ENCODE peak calls at places on chromosome 7, in five cellular contexts. One of them, this sample, is unnamed.

GRCh38 chr7:131111081-131111576 is 216.5 kb upstream of the MKLN1 start:
- DNase-seq in HCT116: no peak
- DNase-seq in K562: peak; percentile 53
- DNase-seq in SK-N-SH: peak; percentile 34
- DNase-seq in HepG2: no peak
- DNase-seq in this sample: no peak

GRCh38 chr7:31122649-31123058 is 70.5 kb downstream of the ADCYAP1R1 start:
- DNase-seq in HCT116: peak; percentile 79
- DNase-seq in K562: peak; percentile 75
- DNase-seq in SK-N-SH: peak; percentile 74
- DNase-seq in HepG2: peak; percentile 45
- DNase-seq in this sample: no peak

GRCh38 chr7:38222481-38223096 is 44.5 kb downstream of the STARD3NL start:
- DNase-seq in HCT116: peak; percentile 34
- DNase-seq in K562: peak; percentile 73
- DNase-seq in SK-N-SH: peak; percentile 50
- DNase-seq in HepG2: peak; percentile 51
- DNase-seq in this sample: peak; percentile 34

GRCh38 chr7:158313931-158314330 is 273.7 kb downstream of the PTPRN2 start:
- DNase-seq in HCT116: no peak
- DNase-seq in K562: no peak
- DNase-seq in SK-N-SH: no peak
- DNase-seq in HepG2: no peak
- DNase-seq in this sample: no peak

GRCh38 chr7:30136743-30137485 is 2.1 kb downstream of the MTURN start:
- DNase-seq in HCT116: no peak
- DNase-seq in K562: no peak
- DNase-seq in SK-N-SH: no peak
- DNase-seq in HepG2: no peak
- DNase-seq in this sample: no peak

GRCh38 chr7:111756687-111757178 is 194.4 kb upstream of the IMMP2L start:
- DNase-seq in HCT116: no peak
- DNase-seq in K562: no peak
- DNase-seq in SK-N-SH: no peak
- DNase-seq in HepG2: no peak
- DNase-seq in this sample: no peak

GRCh38 chr7:75732764-75733630 is 5.7 kb downstream of the HIP1 start:
- DNase-seq in HCT116: peak; percentile 22
- DNase-seq in K562: peak; percentile 57
- DNase-seq in SK-N-SH: peak; percentile 35
- DNase-seq in HepG2: no peak
- DNase-seq in this sample: no peak

GRCh38 chr7:82050134-82050533 is 280.3 kb upstream of the HGF start:
- DNase-seq in HCT116: peak; percentile 59
- DNase-seq in K562: no peak
- DNase-seq in SK-N-SH: no peak
- DNase-seq in HepG2: peak; percentile 3
- DNase-seq in this sample: no peak

GRCh38 chr7:87712571-87712970 is 84.4 kb downstream of the RUNDC3B start:
- DNase-seq in HCT116: no peak
- DNase-seq in K562: no peak
- DNase-seq in SK-N-SH: no peak
- DNase-seq in HepG2: no peak
- DNase-seq in this sample: no peak

GRCh38 chr7:119665791-119666190 is 607.2 kb upstream of the KCND2 start:
- DNase-seq in HCT116: no peak
- DNase-seq in K562: no peak
- DNase-seq in SK-N-SH: no peak
- DNase-seq in HepG2: no peak
- DNase-seq in this sample: no peak

GRCh38 chr7:74373536-74373935 is 80.2 kb upstream of the GTF2IRD1 start:
- DNase-seq in HCT116: no peak
- DNase-seq in K562: no peak
- DNase-seq in SK-N-SH: no peak
- DNase-seq in HepG2: no peak
- DNase-seq in this sample: no peak
- TF ChIP-seq REST in HCT116: no peak
- TF ChIP-seq REST in K562: no peak
- TF ChIP-seq REST in SK-N-SH: no peak
- TF ChIP-seq REST in HepG2: no peak
- TF ChIP-seq REST in this sample: no peak

GRCh38 chr7:42170724-42171123 is 66.3 kb downstream of the GLI3 start:
- DNase-seq in HCT116: no peak
- DNase-seq in K562: no peak
- DNase-seq in SK-N-SH: no peak
- DNase-seq in HepG2: no peak
- DNase-seq in this sample: no peak

GRCh38 chr7:42168512-42168911 is 68.5 kb downstream of the GLI3 start:
- DNase-seq in HCT116: no peak
- DNase-seq in K562: no peak
- DNase-seq in SK-N-SH: no peak
- DNase-seq in HepG2: no peak
- DNase-seq in this sample: no peak

GRCh38 chr7:42175834-42176745 is 60.9 kb downstream of the GLI3 start:
- DNase-seq in HCT116: no peak
- DNase-seq in K562: no peak
- DNase-seq in SK-N-SH: no peak
- DNase-seq in HepG2: no peak
- DNase-seq in this sample: no peak

GRCh38 chr7:42174391-42174848 is 62.6 kb downstream of the GLI3 start:
- DNase-seq in HCT116: no peak
- DNase-seq in K562: no peak
- DNase-seq in SK-N-SH: no peak
- DNase-seq in HepG2: no peak
- DNase-seq in this sample: no peak
- H3K9ac ChIP-seq in HCT116: no peak overlapping the region
- H3K9ac ChIP-seq in K562: no peak overlapping the region
- H3K9ac ChIP-seq in SK-N-SH: no peak overlapping the region
- H3K9ac ChIP-seq in HepG2: no peak overlapping the region
- H3K9ac ChIP-seq in this sample: no peak overlapping the region

DNA sequence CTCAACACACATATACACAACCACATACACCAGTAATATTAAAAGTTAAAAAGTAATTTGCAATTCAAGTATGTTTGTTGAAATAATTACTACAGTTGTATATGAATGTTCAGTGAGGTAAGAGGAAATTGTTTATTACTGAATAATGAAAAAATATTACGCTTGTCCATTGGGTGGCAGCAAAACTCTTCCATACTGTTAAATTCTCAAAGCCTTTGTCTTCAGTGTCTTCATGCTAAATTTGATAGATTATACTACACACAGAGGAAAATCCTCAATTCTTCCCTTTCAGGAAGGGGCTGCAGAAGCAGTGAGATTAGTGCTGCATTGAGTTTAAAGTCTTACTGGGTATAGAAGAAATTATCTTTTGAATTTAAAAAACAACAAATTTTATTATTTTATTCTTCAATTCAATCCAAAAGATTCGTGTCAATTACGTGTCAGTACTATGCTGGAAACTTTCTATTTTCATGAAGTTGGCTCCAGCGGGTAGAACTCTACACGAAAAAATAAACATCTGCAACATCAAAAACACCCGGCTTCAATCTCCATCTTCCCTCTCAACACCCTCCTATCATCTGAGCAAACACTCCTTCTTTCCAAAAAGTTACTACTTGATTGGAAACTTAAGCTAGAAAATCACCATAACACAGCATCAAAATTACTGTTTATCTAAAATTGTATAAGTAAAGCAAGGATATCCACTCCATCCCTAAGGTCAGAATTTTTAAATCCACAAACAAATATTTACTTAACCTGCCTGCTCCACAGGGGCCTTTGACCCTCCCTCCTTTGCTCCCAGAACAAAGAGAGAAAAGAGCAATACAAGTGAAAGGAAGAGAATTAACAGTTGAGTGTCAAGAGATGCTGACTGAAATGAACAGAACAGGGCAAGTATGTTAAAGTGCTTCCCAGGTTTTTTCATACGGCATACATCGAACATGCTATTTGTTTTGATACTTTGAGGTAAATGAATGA is 37.0 kb upstream of the TES start:
- DNase-seq in HCT116: peak; percentile 55
- DNase-seq in K562: peak; percentile 72
- DNase-seq in SK-N-SH: peak; percentile 38
- DNase-seq in HepG2: peak; percentile 77
- DNase-seq in this sample: no peak
- TF ChIP-seq REST in HCT116: no peak
- TF ChIP-seq REST in K562: no peak
- TF ChIP-seq REST in SK-N-SH: no peak
- TF ChIP-seq REST in HepG2: peak; percentile 71
- TF ChIP-seq REST in this sample: no peak

GRCh38 chr7:128108129-128108528 is 76.9 kb upstream of the LRRC4 start:
- DNase-seq in HCT116: no peak
- DNase-seq in K562: no peak
- DNase-seq in SK-N-SH: peak; percentile 77
- DNase-seq in HepG2: no peak
- DNase-seq in this sample: no peak
- H3K9ac ChIP-seq in HCT116: no peak overlapping the region
- H3K9ac ChIP-seq in K562: no peak overlapping the region
- H3K9ac ChIP-seq in SK-N-SH: no peak overlapping the region
- H3K9ac ChIP-seq in HepG2: no peak overlapping the region
- H3K9ac ChIP-seq in this sample: no peak overlapping the region

GRCh38 chr7:50653116-50653854 is 88.1 kb upstream of the DDC start:
- DNase-seq in HCT116: no peak
- DNase-seq in K562: no peak
- DNase-seq in SK-N-SH: no peak
- DNase-seq in HepG2: peak; percentile 8
- DNase-seq in this sample: no peak
- TF ChIP-seq REST in HCT116: no peak
- TF ChIP-seq REST in K562: no peak
- TF ChIP-seq REST in SK-N-SH: no peak
- TF ChIP-seq REST in HepG2: no peak
- TF ChIP-seq REST in this sample: no peak

DNA sequence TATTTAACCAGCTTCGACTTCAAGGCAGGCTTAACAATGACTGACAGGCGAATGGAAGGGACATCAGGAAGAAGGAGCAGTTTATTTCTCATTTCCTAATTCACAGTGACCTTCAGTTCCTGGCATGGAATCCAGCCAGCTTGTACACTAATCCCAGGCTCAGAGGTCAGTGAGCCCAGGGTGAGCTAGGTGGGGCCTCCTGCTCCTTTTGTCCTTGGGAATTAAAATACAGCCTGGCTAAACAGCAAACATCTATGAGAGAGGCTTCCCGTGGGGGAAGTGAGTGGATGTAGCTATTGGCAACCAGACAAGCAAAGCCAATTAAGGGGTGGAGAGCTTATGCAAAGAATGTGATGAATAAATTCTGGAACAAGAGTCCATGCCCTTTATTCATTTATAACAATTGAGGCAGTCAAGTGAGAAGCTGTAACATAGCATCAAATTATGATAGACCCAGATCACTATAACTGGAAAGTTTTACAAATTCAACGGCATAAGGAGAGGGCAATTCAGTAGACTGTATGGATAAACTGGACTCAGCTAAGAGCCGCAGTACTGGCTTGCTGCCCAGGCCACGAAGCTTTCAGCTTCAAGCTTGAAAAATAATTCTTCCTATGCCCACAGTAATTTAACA is 57.1 kb downstream of the STK17A start:
- DNase-seq in HCT116: no peak
- DNase-seq in K562: no peak
- DNase-seq in SK-N-SH: no peak
- DNase-seq in HepG2: peak; percentile 98
- DNase-seq in this sample: no peak
- H3K9ac ChIP-seq in HCT116: no peak overlapping the region
- H3K9ac ChIP-seq in K562: no peak overlapping the region
- H3K9ac ChIP-seq in SK-N-SH: peak overlapping the region; percentile 68
- H3K9ac ChIP-seq in HepG2: peak overlapping the region; percentile 68
- H3K9ac ChIP-seq in this sample: no peak overlapping the region

This sample was measured in GM12878.